ENCODE peak calls at places on chromosome 10, in four cellular contexts. One of them, this sample, is unnamed.

GRCh38 chr10:26221571-26221970 is 5.0 kb downstream of the GAD2 start:
- DNase-seq in WTC11: no peak
- DNase-seq in K562: no peak
- DNase-seq in HepG2: no peak
- DNase-seq in this sample: no peak

GRCh38 chr10:118447478-118447877 is 105.4 kb upstream of the FAM204A start:
- DNase-seq in WTC11: no peak
- DNase-seq in K562: no peak
- DNase-seq in HepG2: no peak
- DNase-seq in this sample: no peak

GRCh38 chr10:6058677-6059475 is 3.3 kb downstream of the IL2RA start:
- DNase-seq in WTC11: no peak
- DNase-seq in K562: no peak
- DNase-seq in HepG2: no peak
- DNase-seq in this sample: no peak

GRCh38 chr10:97121084-97121483 is 64.7 kb downstream of the SLIT1 start:
- DNase-seq in WTC11: no peak
- DNase-seq in K562: no peak
- DNase-seq in HepG2: no peak
- DNase-seq in this sample: no peak

GRCh38 chr10:13865758-13866491 is 279.2 kb downstream of the PRPF18 start:
- DNase-seq in WTC11: no peak
- DNase-seq in K562: no peak
- DNase-seq in HepG2: no peak
- DNase-seq in this sample: peak

GRCh38 chr10:73386583-73386982 is 27.3 kb downstream of the ANXA7 start:
- DNase-seq in WTC11: no peak
- DNase-seq in K562: no peak
- DNase-seq in HepG2: no peak
- DNase-seq in this sample: no peak

GRCh38 chr10:24722676-24723385 is 856 bp downstream of the ARHGAP21 start:
- DNase-seq in WTC11: peak
- DNase-seq in K562: peak
- DNase-seq in HepG2: peak
- DNase-seq in this sample: peak

GRCh38 chr10:49595713-49596492 is 14.2 kb upstream of the SLC18A3 start:
- DNase-seq in WTC11: no peak
- DNase-seq in K562: no peak
- DNase-seq in HepG2: no peak
- DNase-seq in this sample: no peak

GRCh38 chr10:130037169-130037661 is 73.1 kb upstream of the EBF3 start:
- DNase-seq in WTC11: no peak
- DNase-seq in K562: no peak
- DNase-seq in HepG2: no peak
- DNase-seq in this sample: no peak

GRCh38 chr10:73916761-73917470 is 6.0 kb downstream of the PLAU start:
- DNase-seq in WTC11: no peak
- DNase-seq in K562: no peak
- DNase-seq in HepG2: no peak
- DNase-seq in this sample: no peak

GRCh38 chr10:62687230-62687748 is 117.2 kb upstream of the ADO start:
- DNase-seq in WTC11: no peak
- DNase-seq in K562: no peak
- DNase-seq in HepG2: no peak
- DNase-seq in this sample: peak

GRCh38 chr10:130715686-130716670 is 579.8 kb downstream of the GLRX3 start:
- DNase-seq in WTC11: no peak
- DNase-seq in K562: no peak
- DNase-seq in HepG2: no peak
- DNase-seq in this sample: no peak

GRCh38 chr10:15844517-15844916 is 15.8 kb downstream of the MINDY3 start:
- DNase-seq in WTC11: no peak
- DNase-seq in K562: no peak
- DNase-seq in HepG2: no peak
- DNase-seq in this sample: no peak

GRCh38 chr10:15836797-15837196 is 23.5 kb downstream of the MINDY3 start:
- DNase-seq in WTC11: no peak
- DNase-seq in K562: no peak
- DNase-seq in HepG2: peak
- DNase-seq in this sample: no peak

GRCh38 chr10:15843705-15844104 is 16.6 kb downstream of the MINDY3 start:
- DNase-seq in WTC11: no peak
- DNase-seq in K562: no peak
- DNase-seq in HepG2: no peak
- DNase-seq in this sample: no peak

GRCh38 chr10:15847481-15847880 is 12.8 kb downstream of the MINDY3 start:
- DNase-seq in WTC11: no peak
- DNase-seq in K562: no peak
- DNase-seq in HepG2: no peak
- DNase-seq in this sample: no peak

DNA sequence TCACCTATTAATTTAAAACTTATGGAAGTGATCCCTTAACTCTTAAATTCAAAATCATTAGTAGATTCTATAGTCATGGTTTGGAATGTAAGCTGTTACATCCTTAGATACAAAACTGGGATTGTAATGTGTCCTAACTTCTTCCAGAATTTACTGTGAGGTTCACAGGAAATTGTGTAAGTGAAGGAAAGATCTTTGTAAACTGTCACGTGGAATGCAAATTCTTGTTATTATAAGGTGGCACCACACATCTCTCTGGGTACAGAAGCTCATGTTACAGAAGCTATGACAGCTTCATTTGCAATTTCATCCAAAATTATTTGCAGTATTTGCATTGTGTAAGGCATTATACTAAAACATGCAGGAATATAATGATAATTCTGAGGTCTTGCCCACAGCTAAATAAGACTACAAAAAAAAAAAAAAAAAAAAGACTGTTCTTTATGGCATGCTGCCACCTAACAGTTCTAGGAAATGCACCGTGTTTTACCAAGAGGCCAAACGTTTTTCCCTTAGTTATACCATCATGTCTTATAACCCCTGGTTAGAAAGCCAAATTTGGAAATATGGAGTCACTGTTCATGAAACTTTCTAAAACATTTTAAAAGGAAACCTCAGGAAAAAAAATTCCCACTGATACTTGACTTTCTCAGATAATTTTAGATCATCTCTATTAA is 17.7 kb downstream of the MINDY3 start:
- DNase-seq in WTC11: no peak
- DNase-seq in K562: no peak
- DNase-seq in HepG2: no peak
- DNase-seq in this sample: no peak
- TF ChIP-seq HMGXB4 in WTC11: no peak
- TF ChIP-seq HMGXB4 in K562: no peak
- TF ChIP-seq HMGXB4 in HepG2: no peak
- TF ChIP-seq HMGXB4 in this sample: no peak

GRCh38 chr10:93815304-93816091 is 57.8 kb downstream of the LGI1 start:
- DNase-seq in WTC11: peak
- DNase-seq in K562: no peak
- DNase-seq in HepG2: no peak
- DNase-seq in this sample: no peak
- TF ChIP-seq HMGXB4 in WTC11: no peak
- TF ChIP-seq HMGXB4 in K562: no peak
- TF ChIP-seq HMGXB4 in HepG2: no peak
- TF ChIP-seq HMGXB4 in this sample: no peak

GRCh38 chr10:18144928-18145327 is 4.7 kb downstream of the CACNB2 start:
- DNase-seq in WTC11: peak
- DNase-seq in K562: no peak
- DNase-seq in HepG2: no peak
- DNase-seq in this sample: no peak
- TF ChIP-seq HMGXB4 in WTC11: no peak
- TF ChIP-seq HMGXB4 in K562: no peak
- TF ChIP-seq HMGXB4 in HepG2: no peak
- TF ChIP-seq HMGXB4 in this sample: no peak

GRCh38 chr10:104819731-104820130 is 178.6 kb downstream of the SORCS3 start:
- DNase-seq in WTC11: no peak
- DNase-seq in K562: no peak
- DNase-seq in HepG2: no peak
- DNase-seq in this sample: no peak
- TF ChIP-seq HMGXB4 in WTC11: no peak
- TF ChIP-seq HMGXB4 in K562: no peak
- TF ChIP-seq HMGXB4 in HepG2: no peak
- TF ChIP-seq HMGXB4 in this sample: no peak

DNA sequence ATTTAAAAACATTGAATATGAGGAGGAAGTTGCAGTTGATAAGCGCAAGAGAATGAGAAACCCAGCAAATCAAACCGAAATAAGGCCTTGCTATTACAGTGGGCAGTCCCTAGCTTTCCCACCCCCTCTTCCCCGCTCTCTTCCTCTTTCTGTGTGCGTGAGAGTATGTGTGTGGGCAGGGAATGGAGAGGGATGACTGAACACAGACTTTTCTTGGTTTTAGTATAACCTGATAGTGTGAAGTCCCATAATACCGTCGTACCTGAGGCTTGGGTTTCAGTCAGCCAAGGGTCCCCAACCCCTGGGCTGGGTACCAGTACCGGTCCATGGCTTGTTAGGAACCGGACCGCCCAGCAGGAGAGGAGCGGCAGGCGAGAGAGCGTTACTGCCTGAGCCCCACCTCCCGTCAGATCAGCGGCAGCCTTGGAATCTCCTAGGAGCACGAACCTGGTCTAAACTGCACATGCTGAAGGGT is 255.3 kb downstream of the CELF2 start:
- DNase-seq in WTC11: no peak
- DNase-seq in K562: no peak
- DNase-seq in HepG2: no peak
- DNase-seq in this sample: no peak
- TF ChIP-seq HMGXB4 in WTC11: no peak
- TF ChIP-seq HMGXB4 in K562: no peak
- TF ChIP-seq HMGXB4 in HepG2: no peak
- TF ChIP-seq HMGXB4 in this sample: no peak

GRCh38 chr10:104332243-104333036 is 5.8 kb downstream of the ITPRIP start:
- DNase-seq in WTC11: no peak
- DNase-seq in K562: peak
- DNase-seq in HepG2: no peak
- DNase-seq in this sample: no peak
- TF ChIP-seq HMGXB4 in WTC11: no peak
- TF ChIP-seq HMGXB4 in K562: no peak
- TF ChIP-seq HMGXB4 in HepG2: no peak
- TF ChIP-seq HMGXB4 in this sample: no peak

DNA sequence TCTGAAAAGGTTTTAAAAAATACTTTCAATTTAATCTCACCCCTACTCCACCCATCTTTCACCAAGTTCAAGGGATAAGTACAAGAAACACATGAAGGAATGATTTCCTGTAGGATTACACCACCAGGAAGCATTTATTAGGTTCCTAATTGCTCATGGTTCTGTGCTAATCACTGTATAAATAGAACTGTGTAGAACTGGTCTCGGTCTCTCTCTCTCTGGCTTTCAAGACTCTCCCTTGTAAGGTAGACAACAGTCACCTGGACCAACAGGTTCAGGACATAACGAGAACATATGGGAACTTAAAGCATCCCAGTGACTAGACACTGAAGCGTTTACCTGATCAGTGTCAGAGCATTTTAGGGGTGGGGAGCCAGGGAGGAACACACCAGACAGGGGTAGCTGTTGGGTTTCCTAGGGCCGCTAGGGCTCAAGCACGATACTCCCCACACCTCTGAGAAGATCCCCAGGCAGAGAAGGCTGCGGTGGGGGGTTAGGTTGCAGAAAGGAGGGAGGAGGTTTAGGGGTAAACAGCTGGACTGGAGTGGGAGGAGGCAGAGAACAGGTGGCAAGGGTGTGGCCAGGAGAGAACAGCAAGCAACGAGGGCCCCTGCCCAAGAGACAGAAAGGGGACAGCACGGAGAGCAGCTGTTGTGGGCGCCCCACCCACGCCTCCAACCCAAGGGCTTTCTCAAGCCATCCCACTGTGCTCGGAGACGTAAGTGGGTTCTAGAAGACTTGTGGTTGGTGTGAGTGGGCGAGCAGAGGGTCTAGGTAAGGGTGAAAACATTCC is 52.5 kb upstream of the USP6NL start:
- DNase-seq in WTC11: no peak
- DNase-seq in K562: no peak
- DNase-seq in HepG2: no peak
- DNase-seq in this sample: no peak
- TF ChIP-seq HMGXB4 in WTC11: no peak
- TF ChIP-seq HMGXB4 in K562: no peak
- TF ChIP-seq HMGXB4 in HepG2: no peak
- TF ChIP-seq HMGXB4 in this sample: no peak

GRCh38 chr10:4136121-4136520 is 351.1 kb upstream of the KLF6 start:
- DNase-seq in WTC11: no peak
- DNase-seq in K562: no peak
- DNase-seq in HepG2: no peak
- DNase-seq in this sample: no peak

GRCh38 chr10:4144802-4145201 is 359.8 kb upstream of the KLF6 start:
- DNase-seq in WTC11: no peak
- DNase-seq in K562: no peak
- DNase-seq in HepG2: no peak
- DNase-seq in this sample: no peak

GRCh38 chr10:4138146-4138721 is 353.2 kb upstream of the KLF6 start:
- DNase-seq in WTC11: no peak
- DNase-seq in K562: no peak
- DNase-seq in HepG2: no peak
- DNase-seq in this sample: no peak

GRCh38 chr10:4137299-4137698 is 352.3 kb upstream of the KLF6 start:
- DNase-seq in WTC11: no peak
- DNase-seq in K562: no peak
- DNase-seq in HepG2: no peak
- DNase-seq in this sample: no peak

DNA sequence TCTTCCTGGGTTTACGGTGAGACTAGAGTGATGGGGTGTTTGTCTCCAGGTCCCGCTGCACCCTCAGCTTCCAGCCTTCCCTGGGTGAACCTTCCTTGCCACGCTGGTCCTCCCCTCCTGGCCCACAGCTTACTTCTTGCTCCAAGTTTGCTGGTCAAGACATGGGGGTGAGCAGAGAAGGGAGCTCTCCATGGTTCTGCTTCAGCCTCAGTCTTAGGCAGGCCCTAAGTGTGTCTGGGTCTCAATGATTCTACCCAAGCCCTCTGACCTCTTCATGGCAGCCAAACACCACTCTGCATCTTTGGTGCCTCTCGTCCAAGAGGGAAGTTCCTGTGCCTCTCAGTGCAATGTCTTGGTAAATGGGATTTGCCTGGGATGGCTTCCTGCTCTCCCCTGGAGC is 356.5 kb upstream of the KLF6 start:
- DNase-seq in WTC11: peak
- DNase-seq in K562: no peak
- DNase-seq in HepG2: no peak
- DNase-seq in this sample: no peak
- TF ChIP-seq HMGXB4 in WTC11: no peak
- TF ChIP-seq HMGXB4 in K562: no peak
- TF ChIP-seq HMGXB4 in HepG2: no peak
- TF ChIP-seq HMGXB4 in this sample: no peak

This sample was measured in A549.